ENCODE peak calls at places on chromosomes 2 and 18, in seven cellular contexts. H is spleen, K is choroid plexus epithelial cell, N is body of pancreas, U is neural progenitor cell, Y is thoracic aorta, E is upper lobe of right lung. W is an unnamed sample.

GRCh38 chr2:172085460-172086159 is at the start of gene DLX1:
- DNase-seq in H (peak; percentile 79), K (no peak), N (no peak), U (peak; percentile 46), Y (no peak), E (no peak), W (no peak)

GRCh38 chr2:15867194-15868171 is 72.9 kb upstream of the MYCN start:
- DNase-seq in H (no peak), K (no peak), N (no peak), U (no peak), Y (no peak), E (no peak), W (no peak)

GRCh38 chr2:145123606-145124005 is 603.7 kb upstream of the ZEB2 start:
- DNase-seq in H (no peak), K (no peak), N (no peak), U (no peak), Y (no peak), E (peak; percentile 56), W (peak; percentile 13)

GRCh38 chr18:11872479-11873136 is 21.4 kb downstream of the CHMP1B start:
- DNase-seq in H (no peak), K (peak; percentile 66), N (peak; percentile 41), U (peak; percentile 52), Y (no peak), E (no peak), W (peak; percentile 31)

GRCh38 chr2:213232649-213233437 is 51.4 kb upstream of the SPAG16 start:
- DNase-seq in H (peak; percentile 78), K (peak; percentile 96), N (no peak), U (peak; percentile 79), Y (no peak), E (no peak), W (peak; percentile 37)

GRCh38 chr2:240960309-240960962 is 38.0 kb upstream of the SNED1 start:
- DNase-seq in H (peak; percentile 90), K (peak; percentile 83), N (no peak), U (no peak), Y (no peak), E (peak; percentile 82), W (no peak)

GRCh38 chr18:34624551-34624950 is 85.5 kb upstream of the DTNA start:
- DNase-seq in H (no peak), K (peak; percentile 21), N (no peak), U (no peak), Y (no peak), E (no peak), W (no peak)

GRCh38 chr2:584863-585823 is 92.1 kb downstream of the TMEM18 start:
- DNase-seq in H (no peak), K (no peak), N (no peak), U (peak; percentile 16), Y (no peak), E (no peak), W (no peak)

GRCh38 chr2:233114421-233114861 is 54.3 kb downstream of the INPP5D start:
- DNase-seq in H (peak; percentile 37), K (peak; percentile 37), N (no peak), U (no peak), Y (no peak), E (peak; percentile 40), W (no peak)

GRCh38 chr2:226796840-226797288 is 2.8 kb downstream of the IRS1 start:
- DNase-seq in H (no peak), K (peak; percentile 64), N (peak; percentile 24), U (no peak), Y (no peak), E (peak; percentile 65), W (peak; percentile 68)

GRCh38 chr18:37230762-37231161 is 334.8 kb downstream of the CELF4 start:
- DNase-seq in H (no peak), K (peak; percentile 16), N (no peak), U (no peak), Y (no peak), E (no peak), W (no peak)

GRCh38 chr2:26352892-26353291 is 6.3 kb upstream of the ADGRF3 start:
- DNase-seq in H (no peak), K (peak; percentile 40), N (no peak), U (no peak), Y (no peak), E (no peak), W (no peak)

GRCh38 chr2:120586507-120587283 is 149.0 kb upstream of the GLI2 start:
- DNase-seq in H (no peak), K (no peak), N (no peak), U (no peak), Y (no peak), E (peak; percentile 72), W (no peak)

GRCh38 chr2:187918996-187919821 is 365.0 kb upstream of the TFPI start:
- DNase-seq in H (no peak), K (no peak), N (no peak), U (no peak), Y (no peak), E (no peak), W (no peak)

GRCh38 chr2:101858246-101858645 is 133.5 kb upstream of the IL1R2 start:
- DNase-seq in H (no peak), K (no peak), N (no peak), U (no peak), Y (no peak), E (no peak), W (no peak)

GRCh38 chr2:110829413-110830146 is 97.2 kb downstream of the ACOXL start:
- DNase-seq in H (no peak), K (no peak), N (no peak), U (no peak), Y (no peak), E (no peak), W (no peak)

GRCh38 chr2:216583157-216583556 is 50.1 kb upstream of the IGFBP2 start:
- DNase-seq in H (no peak), K (peak; percentile 90), N (no peak), U (no peak), Y (no peak), E (no peak), W (peak; percentile 81)

GRCh38 chr2:231052494-231053451 is 3.9 kb upstream of the PSMD1 start:
- DNase-seq in H (peak; percentile 97), K (peak; percentile 87), N (peak; percentile 82), U (peak; percentile 96), Y (peak; percentile 21), E (peak; percentile 92), W (peak; percentile 75)

GRCh38 chr2:219254590-219255219 is 987 bp upstream of the TUBA4A start:
- DNase-seq in H (no peak), K (no peak), N (no peak), U (no peak), Y (no peak), E (no peak), W (no peak)

GRCh38 chr18:48821251-48821590 is 129.5 kb downstream of the SMAD7 start:
- DNase-seq in H (peak; percentile 28), K (no peak), N (no peak), U (no peak), Y (no peak), E (no peak), W (no peak)

GRCh38 chr2:238963164-238963969 is 115.5 kb downstream of the TWIST2 start:
- DNase-seq in H (no peak), K (peak; percentile 75), N (no peak), U (peak; percentile 24), Y (no peak), E (no peak), W (peak; percentile 25)

GRCh38 chr18:9025104-9025838 is 77.2 kb upstream of the NDUFV2 start:
- DNase-seq in H (no peak), K (no peak), N (no peak), U (no peak), Y (no peak), E (no peak), W (peak; percentile 69)

GRCh38 chr2:201259216-201259615 is 1.1 kb upstream of the CASP8 start:
- DNase-seq in H (no peak), K (no peak), N (no peak), U (no peak), Y (no peak), E (no peak), W (no peak)

GRCh38 chr2:201256001-201256544 is 4.3 kb upstream of the CASP8 start:
- DNase-seq in H (no peak), K (no peak), N (no peak), U (no peak), Y (no peak), E (no peak), W (no peak)

GRCh38 chr2:201258666-201258999 is 1.7 kb upstream of the CASP8 start:
- DNase-seq in H (no peak), K (no peak), N (no peak), U (peak; percentile 4), Y (no peak), E (no peak), W (no peak)

GRCh38 chr2:201257381-201257940 is 2.9 kb upstream of the CASP8 start:
- DNase-seq in H (peak; percentile 89), K (no peak), N (peak; percentile 34), U (no peak), Y (no peak), E (peak; percentile 73), W (no peak)

GRCh38 chr2:201257941-201258665 is 2.2 kb upstream of the CASP8 start:
- DNase-seq in H (peak; percentile 94), K (peak; percentile 94), N (peak; percentile 76), U (no peak), Y (peak; percentile 19), E (peak; percentile 89), W (peak; percentile 76)
- H3K4me3 ChIP-seq in H (peak overlapping the region; percentile 34), K (peak overlapping the region; percentile 61), N (peak overlapping the region; percentile 39), U (no peak overlapping the region), Y (peak overlapping the region; percentile 86), E (peak overlapping the region; percentile 60), W (peak overlapping the region; percentile 90)

GRCh38 chr2:137566387-137566786 is 397.9 kb upstream of the HNMT start:
- DNase-seq in H (no peak), K (no peak), N (no peak), U (no peak), Y (no peak), E (no peak), W (no peak)
- TF ChIP-seq CTCF in H (no peak), K (no peak), N (no peak), U (no peak), Y (no peak), E (no peak), W (no peak)

DNA sequence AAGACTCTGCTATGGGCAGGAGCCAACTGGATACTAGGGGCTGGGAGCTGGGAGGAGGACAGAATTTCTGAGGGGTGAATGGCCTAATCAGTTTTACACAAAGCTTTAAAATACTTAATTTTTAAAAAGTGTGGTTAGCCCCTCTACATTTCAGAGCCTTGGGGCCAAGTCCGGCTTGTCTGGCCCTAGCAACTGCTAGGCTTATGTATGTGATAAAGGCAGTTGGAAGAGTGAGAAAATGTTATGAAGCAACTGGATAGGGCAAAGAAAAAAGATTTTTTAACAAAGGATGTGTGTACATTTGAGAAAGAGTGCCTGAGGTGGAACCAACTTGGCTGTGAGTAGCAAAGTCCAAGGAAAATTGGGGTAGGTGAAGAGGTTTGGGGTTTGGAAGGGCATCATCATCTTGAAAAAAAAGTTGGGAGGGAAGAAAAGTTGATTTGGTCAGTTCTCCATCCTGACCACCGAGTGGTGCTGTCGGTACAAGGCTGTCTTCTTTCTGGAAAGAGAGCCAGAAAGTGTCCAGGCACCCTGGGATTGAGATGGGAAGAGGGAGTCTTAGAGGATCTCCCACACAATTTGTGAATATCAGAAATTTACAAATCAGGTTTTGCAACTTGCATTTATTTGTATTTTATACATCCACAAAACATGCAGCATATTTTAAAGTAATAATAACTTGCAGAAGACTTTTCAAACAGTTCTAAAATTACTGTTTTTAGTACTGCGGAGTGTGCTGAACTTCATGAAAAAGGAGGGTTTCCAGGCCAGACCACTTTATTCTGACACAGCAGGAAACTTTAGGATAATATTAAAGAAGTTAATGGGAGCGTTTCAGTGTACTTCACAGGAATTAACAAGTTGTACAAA is 10.5 kb upstream of the CDK15 start:
- DNase-seq in H (no peak), K (peak; percentile 74), N (no peak), U (peak; percentile 78), Y (no peak), E (no peak), W (peak; percentile 68)
- H3K4me3 ChIP-seq in H (no peak overlapping the region), K (no peak overlapping the region), N (no peak overlapping the region), U (no peak overlapping the region), Y (no peak overlapping the region), E (no peak overlapping the region), W (no peak overlapping the region)

GRCh38 chr18:32919799-32920198 is 147.0 kb upstream of the KLHL14 start:
- DNase-seq in H (no peak), K (peak; percentile 51), N (no peak), U (peak; percentile 83), Y (no peak), E (no peak), W (no peak)
- TF ChIP-seq CTCF in H (peak; percentile 58), K (peak; percentile 63), N (no peak), U (peak; percentile 85), Y (no peak), E (peak; percentile 7), W (peak; percentile 23)

W was measured in AG10803.